ENCODE peak calls at places on chromosomes 11 and 22, in four cellular contexts. R is stimulated activated CD8-positive, alpha-beta memory T cell treated with anti-CD3 and anti-CD28 coated beads, Interleukin-4, amount 100 ng/mL, for 4 hours; B is cardiac fibroblast; M is cardiac septum. Q is an unnamed sample.

GRCh38 chr11:100674212-100674611 is 12.9 kb upstream of the ARHGAP42 start:
- DNase-seq in R (no peak), B (peak), M (no peak), Q (no peak)

GRCh38 chr11:67267188-67268035 is 1.1 kb downstream of the GRK2 start:
- DNase-seq in M (peak), R (no peak), B (no peak), Q (no peak)

GRCh38 chr22:36773935-36774334 is 2.0 kb downstream of the IFT27 start:
- DNase-seq in B (peak), M (no peak), R (no peak), Q (peak)

GRCh38 chr11:2301631-2302272 is at the start of the genes C11orf21 and TSPAN32:
- DNase-seq in R (peak), B (peak), M (peak), Q (peak)

GRCh38 chr11:100719809-100720221 is 32.7 kb downstream of the ARHGAP42 start:
- DNase-seq in B (peak), R (no peak), M (no peak), Q (peak)

GRCh38 chr11:130520231-130520630 is 71.8 kb downstream of the ADAMTS15 start:
- DNase-seq in B (peak), M (no peak), R (no peak), Q (no peak)

GRCh38 chr11:77560605-77561004 is 29.1 kb upstream of the AQP11 start:
- DNase-seq in B (no peak), M (no peak), R (no peak), Q (peak)

GRCh38 chr22:39967996-39968968 is 8.1 kb downstream of the TMA7B start:
- DNase-seq in M (no peak), B (peak), R (no peak), Q (peak)

GRCh38 chr22:43162412-43163150 is 11.2 kb downstream of the TSPO start:
- DNase-seq in M (no peak), B (no peak), R (no peak), Q (no peak)

Q was measured in GM03348.